ENCODE peak calls at places on chromosomes 3 and 15, in nine cellular contexts. W is Panc1, E is left lung, C is cardiac muscle cell, P is heart left ventricle, R is sigmoid colon, Z is stomach, L is lung, A is colonic mucosa. J is an unnamed sample.
A peak's percentile ranks its signal among the peaks of the same experiment; 100 is the strongest.

GRCh38 chr15:72421484-72421883 is 23.4 kb downstream of the TMEM202 start:
- DNase-seq in W (no peak), E (no peak), C (no peak), P (no peak), R (no peak), Z (no peak), L (no peak), A (no peak), J (no peak)

GRCh38 chr3:60757724-60758123 is 493.5 kb downstream of the FHIT start:
- DNase-seq in W (no peak), E (no peak), C (no peak), P (no peak), R (no peak), Z (no peak), L (no peak), A (no peak), J (no peak)

GRCh38 chr15:96337354-96337990 is 7.0 kb downstream of the NR2F2 start:
- DNase-seq in W (no peak), E (no peak), C (no peak), P (no peak), R (no peak), Z (no peak), L (no peak), A (peak; percentile 25), J (no peak)

GRCh38 chr15:68495221-68495950 is 63.4 kb upstream of the ITGA11 start:
- DNase-seq in W (no peak), E (no peak), C (no peak), P (no peak), R (no peak), Z (no peak), L (no peak), A (no peak), J (no peak)

GRCh38 chr3:186930143-186930638 is at the start of gene ST6GAL1:
- DNase-seq in W (no peak), E (peak; percentile 85), C (peak; percentile 86), P (peak; percentile 82), R (peak; percentile 73), Z (peak; percentile 67), L (peak; percentile 78), A (peak; percentile 83), J (peak; percentile 95)

GRCh38 chr15:63870403-63871209 is 36.9 kb upstream of the HERC1 start:
- DNase-seq in W (no peak), E (peak; percentile 45), C (peak; percentile 93), P (peak; percentile 61), R (no peak), Z (peak; percentile 29), L (no peak), A (no peak), J (peak; percentile 91)

GRCh38 chr3:167709690-167710089 is 25.0 kb downstream of the PDCD10 start:
- DNase-seq in W (no peak), E (no peak), C (no peak), P (no peak), R (no peak), Z (no peak), L (no peak), A (no peak), J (no peak)

GRCh38 chr3:23041918-23042696 is 161.0 kb upstream of the UBE2E2 start:
- DNase-seq in W (no peak), E (no peak), C (no peak), P (no peak), R (no peak), Z (no peak), L (no peak), A (no peak), J (no peak)

GRCh38 chr3:74531491-74531890 is 83.0 kb downstream of the CNTN3 start:
- DNase-seq in W (no peak), E (no peak), C (no peak), P (no peak), R (no peak), Z (no peak), L (no peak), A (no peak), J (no peak)

GRCh38 chr3:183688869-183689268 is 8.7 kb upstream of the YEATS2 start:
- DNase-seq in W (no peak), E (no peak), C (no peak), P (no peak), R (no peak), Z (no peak), L (no peak), A (no peak), J (no peak)

GRCh38 chr3:168216851-168217250 is 121.1 kb upstream of the GOLIM4 start:
- DNase-seq in W (no peak), E (no peak), C (no peak), P (no peak), R (no peak), Z (no peak), L (no peak), A (no peak), J (no peak)

GRCh38 chr3:194250104-194251002 is 100.8 kb downstream of the CPN2 start:
- DNase-seq in W (no peak), E (no peak), C (no peak), P (peak; percentile 83), R (peak; percentile 88), Z (peak; percentile 7), L (no peak), A (peak; percentile 75), J (no peak)

GRCh38 chr3:84126160-84126559 is 832.6 kb upstream of the CADM2 start:
- DNase-seq in W (no peak), E (no peak), C (no peak), P (no peak), R (no peak), Z (no peak), L (no peak), A (no peak), J (no peak)

GRCh38 chr3:8532251-8532831 is 30.7 kb downstream of the LMCD1 start:
- DNase-seq in W (no peak), E (no peak), C (no peak), P (peak; percentile 42), R (no peak), Z (no peak), L (no peak), A (no peak), J (peak; percentile 36)

GRCh38 chr3:50536471-50537180 is 30.9 kb downstream of the C3orf18 start:
- DNase-seq in W (no peak), E (no peak), C (no peak), P (no peak), R (no peak), Z (no peak), L (no peak), A (no peak), J (no peak)
- H3K27me3 ChIP-seq in W (no peaks in the 10 kb centered on the region), E (peaks cover 11% of the 10 kb centered on the region), C (peaks cover 3% of the 10 kb centered on the region), P (no peaks in the 10 kb centered on the region), R (no peaks in the 10 kb centered on the region), Z (no peaks in the 10 kb centered on the region), L (no peaks in the 10 kb centered on the region), A (no peaks in the 10 kb centered on the region), J (no peaks in the 10 kb centered on the region)

DNA sequence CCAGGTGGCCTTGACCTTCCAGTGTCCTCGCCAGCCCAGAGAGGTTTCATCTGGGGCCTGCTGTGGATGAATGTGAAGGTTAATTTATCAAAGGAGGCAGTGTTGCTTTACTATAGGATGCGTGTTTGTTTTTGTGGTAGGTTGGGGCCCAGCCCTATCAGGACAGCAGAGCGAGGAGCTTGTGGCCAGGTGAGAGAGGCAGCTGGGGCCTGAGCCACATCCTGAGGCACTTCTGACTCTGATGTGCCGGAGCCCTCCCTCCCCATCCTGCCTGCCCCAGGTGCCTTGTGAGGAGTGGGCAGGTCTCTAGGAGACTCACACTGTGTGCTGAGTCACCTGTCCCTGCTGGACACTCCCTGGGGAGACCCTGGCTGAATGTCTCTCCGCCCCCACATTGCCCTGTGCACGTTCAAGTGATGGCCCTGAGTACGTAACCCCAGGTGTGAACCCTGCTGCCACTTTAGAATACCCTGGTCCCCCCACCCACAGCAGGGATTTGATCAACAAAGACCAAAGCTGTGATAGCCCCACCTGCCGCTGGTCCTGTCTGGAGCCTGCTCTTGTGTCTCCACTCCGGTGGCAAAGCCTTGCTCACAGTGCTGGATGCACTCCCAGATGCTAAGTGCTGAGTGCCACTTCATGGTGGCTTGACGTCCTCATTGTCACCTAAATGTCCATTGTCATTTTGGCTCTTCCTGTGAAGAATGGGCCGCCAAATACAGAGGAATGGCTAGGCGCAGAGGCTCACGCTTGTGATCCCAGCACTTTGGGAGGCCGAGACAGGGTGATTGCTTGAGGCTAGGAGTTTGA is 16.0 kb downstream of the FBLN2 start:
- DNase-seq in W (no peak), E (no peak), C (no peak), P (peak; percentile 67), R (no peak), Z (no peak), L (no peak), A (no peak), J (peak; percentile 78)
- H3K27ac ChIP-seq in W (no peak overlapping the region), E (no peak overlapping the region), C (peak overlapping the region; percentile 85), P (no peak overlapping the region), R (no peak overlapping the region), Z (no peak overlapping the region), L (no peak overlapping the region), A (no peak overlapping the region), J (no peak overlapping the region)

GRCh38 chr15:101664303-101664913 is 12.2 kb upstream of the TM2D3 start:
- DNase-seq in W (no peak), E (no peak), C (peak; percentile 19), P (no peak), R (no peak), Z (no peak), L (no peak), A (no peak), J (peak; percentile 64)
- TF ChIP-seq CTCF in W (peak; percentile 80), E (no peak), C (peak; percentile 10), P (peak; percentile 23), R (no peak), Z (no peak), L (no peak), A (no peak), J (peak; percentile 69)

GRCh38 chr15:79430901-79431635 is 1.1 kb upstream of the MINAR1 start:
- DNase-seq in W (no peak), E (no peak), C (peak; percentile 30), P (no peak), R (no peak), Z (no peak), L (no peak), A (no peak), J (peak; percentile 67)

GRCh38 chr15:79431636-79432344 is at the start of gene MINAR1:
- DNase-seq in W (no peak), E (no peak), C (peak; percentile 79), P (peak; percentile 35), R (no peak), Z (no peak), L (no peak), A (no peak), J (peak; percentile 86)

GRCh38 chr15:79432345-79433311 is 492 bp downstream of the MINAR1 start:
- DNase-seq in W (no peak), E (no peak), C (no peak), P (no peak), R (no peak), Z (no peak), L (no peak), A (no peak), J (peak; percentile 85)

GRCh38 chr15:79434361-79434760 is 2.2 kb downstream of the MINAR1 start:
- DNase-seq in W (no peak), E (no peak), C (no peak), P (no peak), R (no peak), Z (no peak), L (no peak), A (no peak), J (no peak)

DNA sequence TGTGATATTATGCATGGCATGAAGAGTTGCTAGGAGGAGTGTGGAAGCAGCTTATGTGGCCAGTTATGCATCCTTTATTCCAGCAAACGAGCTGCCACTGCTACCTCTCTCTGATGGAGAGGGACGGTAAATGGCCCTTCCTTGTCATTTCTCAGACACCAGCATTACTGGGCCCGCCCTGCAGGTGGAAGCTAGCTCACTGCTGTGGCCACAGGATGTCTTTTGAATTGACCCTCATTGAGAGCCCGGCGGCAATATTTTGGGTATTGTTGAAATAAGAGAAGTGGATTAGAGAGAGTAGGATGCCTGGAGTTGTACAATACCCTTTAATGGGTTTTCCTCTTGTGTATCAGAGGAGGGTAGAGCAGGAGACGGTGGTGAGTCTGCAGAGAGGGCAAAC is 1.5 kb downstream of the MINAR1 start:
- DNase-seq in W (no peak), E (no peak), C (no peak), P (no peak), R (no peak), Z (no peak), L (no peak), A (no peak), J (peak; percentile 80)
- H3K27me3 ChIP-seq in W (peaks cover 39% of the 10 kb centered on the region), E (peaks cover 81% of the 10 kb centered on the region), C (peaks cover 84% of the 10 kb centered on the region), P (peaks cover 67% of the 10 kb centered on the region), R (peaks cover 6% of the 10 kb centered on the region), Z (peaks cover 41% of the 10 kb centered on the region), L (peaks cover 14% of the 10 kb centered on the region), A (peaks cover 35% of the 10 kb centered on the region), J (peaks cover 84% of the 10 kb centered on the region)